ENCODE peak calls at places on chromosomes 7 and 10, in four cellular contexts. One of them, this sample, is unnamed.

GRCh38 chr7:22356855-22357310 is at the start of gene RAPGEF5:
- DNase-seq in fibroblast of mammary gland: no peak
- DNase-seq in stomach: peak
- DNase-seq in heart left ventricle: no peak
- DNase-seq in this sample: peak

GRCh38 chr10:122253605-122254004 is 17.5 kb upstream of the BTBD16 start:
- DNase-seq in fibroblast of mammary gland: no peak
- DNase-seq in stomach: no peak
- DNase-seq in heart left ventricle: no peak
- DNase-seq in this sample: no peak

GRCh38 chr10:132471484-132471883 is 66.1 kb upstream of the INPP5A start:
- DNase-seq in fibroblast of mammary gland: no peak
- DNase-seq in stomach: no peak
- DNase-seq in heart left ventricle: peak
- DNase-seq in this sample: no peak

GRCh38 chr7:113217314-113217713 is 99.0 kb upstream of the SMIM30 start:
- DNase-seq in fibroblast of mammary gland: no peak
- DNase-seq in stomach: no peak
- DNase-seq in heart left ventricle: no peak
- DNase-seq in this sample: peak

GRCh38 chr7:100957832-100958421 is 8.6 kb downstream of the MUC3A start:
- DNase-seq in fibroblast of mammary gland: no peak
- DNase-seq in stomach: no peak
- DNase-seq in heart left ventricle: no peak
- DNase-seq in this sample: no peak

GRCh38 chr10:125709553-125710266 is 9.8 kb upstream of the EDRF1 start:
- DNase-seq in fibroblast of mammary gland: no peak
- DNase-seq in stomach: no peak
- DNase-seq in heart left ventricle: no peak
- DNase-seq in this sample: peak

GRCh38 chr10:72875250-72876055 is 18.1 kb upstream of the OIT3 start:
- DNase-seq in fibroblast of mammary gland: peak
- DNase-seq in stomach: no peak
- DNase-seq in heart left ventricle: no peak
- DNase-seq in this sample: peak

GRCh38 chr7:103803631-103804030 is 185.8 kb downstream of the RELN start:
- DNase-seq in fibroblast of mammary gland: no peak
- DNase-seq in stomach: no peak
- DNase-seq in heart left ventricle: no peak
- DNase-seq in this sample: no peak

GRCh38 chr7:101391991-101392390 is 29.3 kb downstream of the COL26A1 start:
- DNase-seq in fibroblast of mammary gland: no peak
- DNase-seq in stomach: no peak
- DNase-seq in heart left ventricle: no peak
- DNase-seq in this sample: no peak

GRCh38 chr10:126476256-126476655 is 88.0 kb upstream of the ADAM12 start:
- DNase-seq in fibroblast of mammary gland: no peak
- DNase-seq in stomach: no peak
- DNase-seq in heart left ventricle: peak
- DNase-seq in this sample: no peak

GRCh38 chr7:25376207-25376606 is 147.9 kb upstream of the NPVF start:
- DNase-seq in fibroblast of mammary gland: no peak
- DNase-seq in stomach: no peak
- DNase-seq in heart left ventricle: no peak
- DNase-seq in this sample: no peak

GRCh38 chr7:107152011-107152410 is 16.8 kb upstream of the HBP1 start:
- DNase-seq in fibroblast of mammary gland: peak
- DNase-seq in stomach: no peak
- DNase-seq in heart left ventricle: no peak
- DNase-seq in this sample: peak

GRCh38 chr7:98733036-98733435 is 116.0 kb downstream of the NPTX2 start:
- DNase-seq in fibroblast of mammary gland: peak
- DNase-seq in stomach: no peak
- DNase-seq in heart left ventricle: no peak
- DNase-seq in this sample: peak

GRCh38 chr7:44284216-44284615 is 41.2 kb downstream of the CAMK2B start:
- DNase-seq in fibroblast of mammary gland: no peak
- DNase-seq in stomach: no peak
- DNase-seq in heart left ventricle: peak
- DNase-seq in this sample: peak

GRCh38 chr7:143975617-143976016 is 21.0 kb downstream of the OR2F1 start:
- DNase-seq in fibroblast of mammary gland: peak
- DNase-seq in stomach: no peak
- DNase-seq in heart left ventricle: no peak
- DNase-seq in this sample: no peak

GRCh38 chr10:91190388-91190870 is 30.0 kb upstream of the PCGF5 start:
- DNase-seq in fibroblast of mammary gland: peak
- DNase-seq in stomach: no peak
- DNase-seq in heart left ventricle: no peak
- DNase-seq in this sample: peak

GRCh38 chr7:15086882-15087281 is 184.3 kb upstream of the DGKB start:
- DNase-seq in fibroblast of mammary gland: peak
- DNase-seq in stomach: no peak
- DNase-seq in heart left ventricle: no peak
- DNase-seq in this sample: no peak

GRCh38 chr7:120344276-120344675 is 71.3 kb downstream of the KCND2 start:
- DNase-seq in fibroblast of mammary gland: peak
- DNase-seq in stomach: no peak
- DNase-seq in heart left ventricle: no peak
- DNase-seq in this sample: no peak

GRCh38 chr10:108783897-108784296 is 1139.4 kb downstream of the XPNPEP1 start:
- DNase-seq in fibroblast of mammary gland: peak
- DNase-seq in stomach: peak
- DNase-seq in heart left ventricle: no peak
- DNase-seq in this sample: peak

GRCh38 chr10:102796407-102797176 is 40.6 kb downstream of the CYP17A1 start:
- DNase-seq in fibroblast of mammary gland: no peak
- DNase-seq in stomach: peak
- DNase-seq in heart left ventricle: peak
- DNase-seq in this sample: peak

GRCh38 chr7:48875300-48875916 is 48.9 kb upstream of the CDC14C start:
- DNase-seq in fibroblast of mammary gland: peak
- DNase-seq in stomach: no peak
- DNase-seq in heart left ventricle: peak
- DNase-seq in this sample: peak

GRCh38 chr10:125028291-125028867 is 86.5 kb downstream of the ZRANB1 start:
- DNase-seq in fibroblast of mammary gland: peak
- DNase-seq in stomach: no peak
- DNase-seq in heart left ventricle: no peak
- DNase-seq in this sample: peak

GRCh38 chr10:101228682-101229274 is 485 bp downstream of the LBX1 start:
- DNase-seq in fibroblast of mammary gland: no peak
- DNase-seq in stomach: no peak
- DNase-seq in heart left ventricle: no peak
- DNase-seq in this sample: no peak

DNA sequence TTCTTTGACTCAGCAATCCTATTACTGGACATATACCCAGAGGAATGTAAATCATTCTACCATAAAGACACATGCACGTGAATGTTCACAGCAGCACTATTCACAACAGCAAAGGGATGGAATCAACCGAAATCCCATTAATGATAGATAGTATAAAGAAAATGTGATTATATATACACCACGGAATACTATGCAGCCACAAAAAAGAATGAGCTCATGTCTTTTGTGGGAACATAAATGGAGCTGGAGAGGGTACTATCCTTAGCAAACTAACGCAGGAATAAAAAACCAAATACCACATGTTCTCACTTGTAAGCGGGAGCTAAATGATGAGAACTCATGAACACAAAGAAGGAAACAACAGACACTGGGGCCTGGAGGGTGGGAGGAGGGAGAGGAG is 201.9 kb downstream of the DNAJC1 start:
- DNase-seq in fibroblast of mammary gland: no peak
- DNase-seq in stomach: no peak
- DNase-seq in heart left ventricle: no peak
- DNase-seq in this sample: no peak
- H3K4me3 ChIP-seq in fibroblast of mammary gland: no peak
- H3K4me3 ChIP-seq in stomach: no peak
- H3K4me3 ChIP-seq in heart left ventricle: no peak
- H3K4me3 ChIP-seq in this sample: no peak

GRCh38 chr7:34776748-34777358 is 118.8 kb downstream of the NPSR1 start:
- DNase-seq in fibroblast of mammary gland: no peak
- DNase-seq in stomach: no peak
- DNase-seq in heart left ventricle: no peak
- DNase-seq in this sample: no peak
- H3K4me3 ChIP-seq in fibroblast of mammary gland: no peak
- H3K4me3 ChIP-seq in stomach: no peak
- H3K4me3 ChIP-seq in heart left ventricle: no peak
- H3K4me3 ChIP-seq in this sample: no peak

DNA sequence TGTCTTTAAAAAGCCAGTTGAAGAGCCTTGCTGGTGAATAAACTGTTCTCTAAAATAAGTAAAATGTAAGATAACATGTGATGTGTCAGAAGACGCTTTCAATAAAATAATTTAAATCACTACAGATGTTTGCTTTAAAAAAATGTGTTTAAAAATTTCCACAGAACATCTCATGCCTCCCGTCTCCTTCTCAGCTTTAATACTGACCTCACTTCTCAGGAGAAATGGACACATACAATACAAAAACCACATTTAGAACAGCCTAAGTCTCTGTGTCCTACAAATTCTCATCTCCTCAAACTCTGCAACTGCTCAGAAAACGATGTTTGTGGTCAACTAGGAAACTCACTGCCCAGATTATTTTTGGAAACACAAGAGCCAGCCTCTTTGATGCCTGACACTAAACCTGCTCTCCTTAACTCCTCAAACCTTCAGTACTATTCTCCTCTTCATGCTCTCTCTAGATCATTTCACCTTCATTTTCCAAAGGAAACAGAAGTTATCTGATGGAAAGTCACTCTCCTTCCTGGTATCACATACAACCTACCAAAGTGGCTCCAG is 120.3 kb downstream of the ZNF438 start:
- DNase-seq in fibroblast of mammary gland: no peak
- DNase-seq in stomach: no peak
- DNase-seq in heart left ventricle: no peak
- DNase-seq in this sample: no peak
- H3K4me3 ChIP-seq in fibroblast of mammary gland: no peak
- H3K4me3 ChIP-seq in stomach: no peak
- H3K4me3 ChIP-seq in heart left ventricle: no peak
- H3K4me3 ChIP-seq in this sample: no peak

GRCh38 chr10:784759-785538 is 95.5 kb upstream of the DIP2C start:
- DNase-seq in fibroblast of mammary gland: peak
- DNase-seq in stomach: peak
- DNase-seq in heart left ventricle: no peak
- DNase-seq in this sample: peak
- H3K4me3 ChIP-seq in fibroblast of mammary gland: peak
- H3K4me3 ChIP-seq in stomach: peak
- H3K4me3 ChIP-seq in heart left ventricle: peak
- H3K4me3 ChIP-seq in this sample: peak

GRCh38 chr7:18081617-18082016 is 54.0 kb upstream of the PRPS1L1 start:
- DNase-seq in fibroblast of mammary gland: no peak
- DNase-seq in stomach: no peak
- DNase-seq in heart left ventricle: no peak
- DNase-seq in this sample: no peak

GRCh38 chr7:18087031-18087686 is 59.5 kb upstream of the PRPS1L1 start:
- DNase-seq in fibroblast of mammary gland: no peak
- DNase-seq in stomach: no peak
- DNase-seq in heart left ventricle: no peak
- DNase-seq in this sample: peak

GRCh38 chr7:18087687-18088078 is 60.0 kb upstream of the PRPS1L1 start:
- DNase-seq in fibroblast of mammary gland: no peak
- DNase-seq in stomach: no peak
- DNase-seq in heart left ventricle: no peak
- DNase-seq in this sample: no peak

GRCh38 chr7:18082169-18082568 is 54.5 kb upstream of the PRPS1L1 start:
- DNase-seq in fibroblast of mammary gland: no peak
- DNase-seq in stomach: no peak
- DNase-seq in heart left ventricle: no peak
- DNase-seq in this sample: no peak

DNA sequence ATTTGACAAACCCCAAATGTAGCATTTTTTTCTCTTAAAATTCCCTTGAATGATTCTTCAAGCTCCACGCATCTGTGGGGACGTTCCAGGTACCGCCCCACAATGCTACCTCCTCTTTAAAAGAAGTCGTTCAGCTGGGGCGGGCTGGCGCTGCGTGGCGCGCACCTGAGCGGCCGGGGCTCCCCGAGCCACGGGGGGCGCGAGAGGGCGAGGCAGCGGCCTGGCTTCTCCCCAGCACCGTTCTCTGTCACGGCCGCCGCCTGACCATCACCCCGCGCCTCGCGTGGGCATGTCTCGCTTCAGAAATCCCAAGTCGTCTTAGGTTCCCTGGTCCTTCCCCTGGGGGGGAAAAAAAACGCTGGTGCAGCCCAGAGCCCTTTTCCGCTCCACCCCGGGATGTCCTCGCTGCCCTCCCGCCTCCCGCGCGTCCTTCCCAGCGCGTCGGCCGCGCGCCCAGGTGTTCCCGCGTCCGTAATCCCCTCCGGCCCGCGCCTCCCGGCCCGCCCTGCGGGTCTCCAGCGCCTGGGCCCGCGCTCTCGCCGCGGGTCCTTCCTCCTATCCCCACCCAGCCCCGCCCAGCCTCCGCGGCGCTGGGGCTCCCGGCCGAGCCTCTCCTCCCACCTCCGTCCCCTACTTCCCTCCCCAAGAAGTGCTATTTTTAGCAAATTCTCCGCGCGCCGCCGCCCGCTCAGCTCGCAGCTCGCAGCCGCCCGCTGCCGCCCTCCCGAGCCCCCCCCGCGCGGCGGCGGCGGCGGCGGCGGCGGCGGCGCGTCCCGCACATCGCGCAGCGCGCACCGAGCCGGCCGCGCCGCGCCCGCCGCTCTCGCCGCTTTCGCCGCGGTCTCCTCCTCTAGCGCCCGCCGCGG is 58.8 kb upstream of the PRPS1L1 start:
- DNase-seq in fibroblast of mammary gland: no peak
- DNase-seq in stomach: no peak
- DNase-seq in heart left ventricle: peak
- DNase-seq in this sample: peak
- H3K4me3 ChIP-seq in fibroblast of mammary gland: peak
- H3K4me3 ChIP-seq in stomach: peak
- H3K4me3 ChIP-seq in heart left ventricle: peak
- H3K4me3 ChIP-seq in this sample: peak

DNA sequence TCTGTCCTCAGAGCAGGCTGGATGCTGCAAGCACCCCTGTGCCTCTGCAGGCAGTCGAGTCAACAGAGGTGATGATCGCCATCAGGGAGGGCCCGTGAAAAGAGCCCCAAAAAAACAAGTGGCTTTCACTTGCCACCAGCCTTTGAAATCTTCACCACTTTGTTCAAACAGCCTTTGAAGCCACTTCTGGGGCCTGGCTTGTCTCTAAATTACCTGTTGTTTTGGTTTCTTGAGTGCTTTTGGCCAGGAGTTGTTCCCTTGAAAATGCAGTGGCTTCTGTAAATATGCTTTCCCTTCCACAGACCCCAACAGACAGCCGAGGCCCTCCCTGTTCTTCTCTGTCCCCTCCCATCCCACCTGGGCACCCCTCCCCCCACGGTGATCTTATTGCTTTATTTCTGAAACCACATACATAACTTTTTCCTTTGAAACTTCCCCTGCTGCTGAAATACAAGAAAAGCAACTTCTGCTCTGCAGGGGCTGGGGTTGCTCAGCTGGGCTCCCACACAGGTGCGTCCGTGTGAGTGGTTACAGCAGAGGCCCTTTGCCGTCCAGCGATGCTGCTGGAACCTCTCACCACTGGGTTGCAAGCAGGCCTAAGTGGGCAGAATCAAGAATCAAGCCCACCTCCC is 283.8 kb upstream of the SHH start:
- DNase-seq in fibroblast of mammary gland: no peak
- DNase-seq in stomach: no peak
- DNase-seq in heart left ventricle: no peak
- DNase-seq in this sample: no peak
- H3K4me3 ChIP-seq in fibroblast of mammary gland: no peak
- H3K4me3 ChIP-seq in stomach: no peak
- H3K4me3 ChIP-seq in heart left ventricle: no peak
- H3K4me3 ChIP-seq in this sample: no peak